ENCODE peak calls at places on chromosomes 13 and 19, in six cellular contexts. One of them, this sample, is unnamed.

GRCh38 chr13:111665691-111666095 is 345.3 kb downstream of the TEX29 start:
- DNase-seq in GM12878: no peak
- DNase-seq in A549: no peak
- DNase-seq in endothelial cell of umbilical vein: no peak
- DNase-seq in HepG2: no peak
- DNase-seq in K562: no peak
- DNase-seq in this sample: no peak

GRCh38 chr13:75418997-75419396 is 63.0 kb downstream of the TBC1D4 start:
- DNase-seq in GM12878: no peak
- DNase-seq in A549: no peak
- DNase-seq in endothelial cell of umbilical vein: no peak
- DNase-seq in HepG2: no peak
- DNase-seq in K562: no peak
- DNase-seq in this sample: peak

GRCh38 chr13:33260168-33261098 is 25.1 kb downstream of the STARD13 start:
- DNase-seq in GM12878: no peak
- DNase-seq in A549: no peak
- DNase-seq in endothelial cell of umbilical vein: no peak
- DNase-seq in HepG2: peak
- DNase-seq in K562: no peak
- DNase-seq in this sample: no peak

GRCh38 chr13:25186187-25186586 is 14.1 kb upstream of the AMER2 start:
- DNase-seq in GM12878: no peak
- DNase-seq in A549: no peak
- DNase-seq in endothelial cell of umbilical vein: no peak
- DNase-seq in HepG2: no peak
- DNase-seq in K562: no peak
- DNase-seq in this sample: no peak

GRCh38 chr19:15289673-15290072 is 42.7 kb downstream of the BRD4 start:
- DNase-seq in GM12878: no peak
- DNase-seq in A549: no peak
- DNase-seq in endothelial cell of umbilical vein: no peak
- DNase-seq in HepG2: no peak
- DNase-seq in K562: no peak
- DNase-seq in this sample: no peak

GRCh38 chr13:31978021-31978420 is 53.6 kb upstream of the FRY start:
- DNase-seq in GM12878: no peak
- DNase-seq in A549: no peak
- DNase-seq in endothelial cell of umbilical vein: no peak
- DNase-seq in HepG2: no peak
- DNase-seq in K562: no peak
- DNase-seq in this sample: no peak

GRCh38 chr13:51614350-51614786 is 30.1 kb downstream of the WDFY2 start:
- DNase-seq in GM12878: peak
- DNase-seq in A549: no peak
- DNase-seq in endothelial cell of umbilical vein: no peak
- DNase-seq in HepG2: no peak
- DNase-seq in K562: no peak
- DNase-seq in this sample: no peak

GRCh38 chr13:72204291-72204690 is 337.3 kb upstream of the DACH1 start:
- DNase-seq in GM12878: no peak
- DNase-seq in A549: no peak
- DNase-seq in endothelial cell of umbilical vein: no peak
- DNase-seq in HepG2: no peak
- DNase-seq in K562: no peak
- DNase-seq in this sample: no peak

GRCh38 chr13:29503041-29503837 is 92.2 kb downstream of the SLC7A1 start:
- DNase-seq in GM12878: no peak
- DNase-seq in A549: no peak
- DNase-seq in endothelial cell of umbilical vein: peak
- DNase-seq in HepG2: no peak
- DNase-seq in K562: peak
- DNase-seq in this sample: no peak

GRCh38 chr19:31667106-31667505 is 317.9 kb upstream of the TSHZ3 start:
- DNase-seq in GM12878: no peak
- DNase-seq in A549: no peak
- DNase-seq in endothelial cell of umbilical vein: no peak
- DNase-seq in HepG2: no peak
- DNase-seq in K562: no peak
- DNase-seq in this sample: no peak

GRCh38 chr19:18501832-18502231 is 20.0 kb downstream of the ELL start:
- DNase-seq in GM12878: no peak
- DNase-seq in A549: no peak
- DNase-seq in endothelial cell of umbilical vein: no peak
- DNase-seq in HepG2: no peak
- DNase-seq in K562: no peak
- DNase-seq in this sample: peak
- TF ChIP-seq CTCF in GM12878: no peak
- TF ChIP-seq CTCF in A549: no peak
- TF ChIP-seq CTCF in endothelial cell of umbilical vein: no peak
- TF ChIP-seq CTCF in HepG2: no peak
- TF ChIP-seq CTCF in K562: no peak
- TF ChIP-seq CTCF in this sample: no peak

GRCh38 chr13:73991384-73991783 is 142.8 kb downstream of the KLF12 start:
- DNase-seq in GM12878: no peak
- DNase-seq in A549: no peak
- DNase-seq in endothelial cell of umbilical vein: no peak
- DNase-seq in HepG2: no peak
- DNase-seq in K562: no peak
- DNase-seq in this sample: no peak
- TF ChIP-seq MYC in GM12878: no peak
- TF ChIP-seq MYC in A549: no peak
- TF ChIP-seq MYC in endothelial cell of umbilical vein: no peak
- TF ChIP-seq MYC in HepG2: no peak
- TF ChIP-seq MYC in K562: no peak
- TF ChIP-seq MYC in this sample: no peak

DNA sequence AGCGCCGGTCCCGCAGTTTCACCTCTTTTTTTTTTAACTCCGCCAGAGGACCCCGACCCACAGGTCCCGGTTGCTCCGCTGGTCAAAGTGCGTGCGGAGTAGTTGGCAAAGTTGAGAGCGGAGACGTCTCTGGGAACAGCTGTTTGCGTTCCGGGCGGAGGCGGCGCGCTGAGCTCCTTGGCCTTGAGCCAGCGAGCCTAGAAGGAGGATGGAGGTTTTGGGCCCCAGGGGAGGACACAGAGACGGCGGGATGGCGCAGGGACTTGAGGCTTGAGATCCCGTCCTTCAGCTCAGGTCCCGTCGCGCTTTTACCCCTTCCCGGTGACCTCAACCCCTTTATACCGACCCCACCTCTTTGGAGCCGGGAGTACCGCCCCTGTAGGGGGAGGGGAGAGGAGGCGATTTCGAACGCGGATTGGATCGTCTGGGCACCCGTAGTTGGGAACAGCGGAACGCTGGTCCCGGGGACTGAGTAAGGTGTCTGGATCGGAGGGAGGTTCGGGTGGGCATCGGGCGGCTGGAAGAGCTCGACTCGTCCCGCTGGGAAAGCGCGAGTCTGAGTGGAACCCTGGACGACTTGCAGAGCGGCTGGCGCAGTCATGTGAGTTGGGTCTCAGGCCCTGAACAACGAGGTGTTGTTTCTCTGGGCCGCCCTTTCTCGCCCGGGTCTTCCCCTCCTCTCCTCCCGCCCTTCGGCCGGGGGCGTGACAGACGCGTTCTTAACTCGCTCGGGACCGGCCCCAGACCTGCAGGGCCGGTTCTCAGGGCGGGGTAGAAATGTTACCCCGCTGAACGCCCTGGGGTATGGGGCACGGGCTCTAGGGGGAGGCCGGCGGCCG is at the start of gene WBP4:
- DNase-seq in GM12878: peak
- DNase-seq in A549: peak
- DNase-seq in endothelial cell of umbilical vein: peak
- DNase-seq in HepG2: peak
- DNase-seq in K562: peak
- DNase-seq in this sample: peak
- TF ChIP-seq POLR2A in GM12878: peak
- TF ChIP-seq POLR2A in A549: peak
- TF ChIP-seq POLR2A in endothelial cell of umbilical vein: peak
- TF ChIP-seq POLR2A in HepG2: peak
- TF ChIP-seq POLR2A in K562: peak
- TF ChIP-seq POLR2A in this sample: peak

GRCh38 chr13:95300625-95301134 is 571 bp downstream of the ABCC4 start:
- DNase-seq in GM12878: no peak
- DNase-seq in A549: peak
- DNase-seq in endothelial cell of umbilical vein: peak
- DNase-seq in HepG2: peak
- DNase-seq in K562: peak
- DNase-seq in this sample: peak
- TF ChIP-seq CTCF in GM12878: peak
- TF ChIP-seq CTCF in A549: no peak
- TF ChIP-seq CTCF in endothelial cell of umbilical vein: peak
- TF ChIP-seq CTCF in HepG2: peak
- TF ChIP-seq CTCF in K562: peak
- TF ChIP-seq CTCF in this sample: peak

GRCh38 chr19:8681345-8682021 is 17.1 kb downstream of the ACTL9 start:
- DNase-seq in GM12878: no peak
- DNase-seq in A549: peak
- DNase-seq in endothelial cell of umbilical vein: no peak
- DNase-seq in HepG2: no peak
- DNase-seq in K562: no peak
- DNase-seq in this sample: peak

GRCh38 chr19:8682472-8682871 is 16.1 kb downstream of the ACTL9 start:
- DNase-seq in GM12878: no peak
- DNase-seq in A549: no peak
- DNase-seq in endothelial cell of umbilical vein: no peak
- DNase-seq in HepG2: no peak
- DNase-seq in K562: no peak
- DNase-seq in this sample: no peak

GRCh38 chr19:8682931-8683330 is 15.7 kb downstream of the ACTL9 start:
- DNase-seq in GM12878: no peak
- DNase-seq in A549: no peak
- DNase-seq in endothelial cell of umbilical vein: no peak
- DNase-seq in HepG2: no peak
- DNase-seq in K562: no peak
- DNase-seq in this sample: no peak

GRCh38 chr19:8678244-8678807 is 20.3 kb downstream of the ACTL9 start:
- DNase-seq in GM12878: no peak
- DNase-seq in A549: no peak
- DNase-seq in endothelial cell of umbilical vein: no peak
- DNase-seq in HepG2: no peak
- DNase-seq in K562: no peak
- DNase-seq in this sample: no peak

GRCh38 chr19:8680676-8681344 is 17.8 kb downstream of the ACTL9 start:
- DNase-seq in GM12878: no peak
- DNase-seq in A549: no peak
- DNase-seq in endothelial cell of umbilical vein: no peak
- DNase-seq in HepG2: no peak
- DNase-seq in K562: no peak
- DNase-seq in this sample: peak
- TF ChIP-seq MYC in GM12878: no peak
- TF ChIP-seq MYC in A549: no peak
- TF ChIP-seq MYC in endothelial cell of umbilical vein: no peak
- TF ChIP-seq MYC in HepG2: no peak
- TF ChIP-seq MYC in K562: no peak
- TF ChIP-seq MYC in this sample: peak

GRCh38 chr19:44741258-44741731 is 7.2 kb upstream of the BCL3 start:
- DNase-seq in GM12878: no peak
- DNase-seq in A549: peak
- DNase-seq in endothelial cell of umbilical vein: peak
- DNase-seq in HepG2: no peak
- DNase-seq in K562: no peak
- DNase-seq in this sample: no peak

GRCh38 chr19:44745386-44745831 is 3.1 kb upstream of the BCL3 start:
- DNase-seq in GM12878: no peak
- DNase-seq in A549: peak
- DNase-seq in endothelial cell of umbilical vein: no peak
- DNase-seq in HepG2: no peak
- DNase-seq in K562: no peak
- DNase-seq in this sample: no peak

GRCh38 chr19:44740351-44740824 is 8.1 kb upstream of the BCL3 start:
- DNase-seq in GM12878: no peak
- DNase-seq in A549: peak
- DNase-seq in endothelial cell of umbilical vein: no peak
- DNase-seq in HepG2: peak
- DNase-seq in K562: peak
- DNase-seq in this sample: peak

GRCh38 chr19:44738603-44739585 is 9.6 kb upstream of the BCL3 start:
- DNase-seq in GM12878: no peak
- DNase-seq in A549: peak
- DNase-seq in endothelial cell of umbilical vein: no peak
- DNase-seq in HepG2: peak
- DNase-seq in K562: no peak
- DNase-seq in this sample: no peak

GRCh38 chr19:44741841-44742352 is 6.6 kb upstream of the BCL3 start:
- DNase-seq in GM12878: no peak
- DNase-seq in A549: peak
- DNase-seq in endothelial cell of umbilical vein: peak
- DNase-seq in HepG2: peak
- DNase-seq in K562: peak
- DNase-seq in this sample: peak
- TF ChIP-seq POLR2A in GM12878: no peak
- TF ChIP-seq POLR2A in A549: peak
- TF ChIP-seq POLR2A in endothelial cell of umbilical vein: peak
- TF ChIP-seq POLR2A in HepG2: no peak
- TF ChIP-seq POLR2A in K562: no peak
- TF ChIP-seq POLR2A in this sample: no peak

GRCh38 chr13:114058051-114058867 is 74.2 kb downstream of the RASA3 start:
- DNase-seq in GM12878: no peak
- DNase-seq in A549: no peak
- DNase-seq in endothelial cell of umbilical vein: peak
- DNase-seq in HepG2: no peak
- DNase-seq in K562: no peak
- DNase-seq in this sample: no peak
- TF ChIP-seq CTCF in GM12878: no peak
- TF ChIP-seq CTCF in A549: no peak
- TF ChIP-seq CTCF in endothelial cell of umbilical vein: no peak
- TF ChIP-seq CTCF in HepG2: no peak
- TF ChIP-seq CTCF in K562: no peak
- TF ChIP-seq CTCF in this sample: no peak

GRCh38 chr13:110265682-110266430 is 41.1 kb downstream of the COL4A1 start:
- DNase-seq in GM12878: no peak
- DNase-seq in A549: no peak
- DNase-seq in endothelial cell of umbilical vein: peak
- DNase-seq in HepG2: no peak
- DNase-seq in K562: no peak
- DNase-seq in this sample: no peak
- TF ChIP-seq MYC in GM12878: no peak
- TF ChIP-seq MYC in A549: no peak
- TF ChIP-seq MYC in endothelial cell of umbilical vein: no peak
- TF ChIP-seq MYC in HepG2: no peak
- TF ChIP-seq MYC in K562: no peak
- TF ChIP-seq MYC in this sample: no peak